ENCODE peak calls at places on chromosomes 12 and 14, in four cellular contexts. One of them, this sample, is unnamed.
A peak's percentile ranks its signal among the peaks of the same experiment; 100 is the strongest.

GRCh38 chr12:60977966-60978365 is 1282.2 kb upstream of the USP15 start:
- DNase-seq in progenitor cell of endocrine pancreas: no peak
- DNase-seq in right lobe of liver: no peak
- DNase-seq in bronchial epithelial cell: peak; percentile 5
- DNase-seq in this sample: no peak

GRCh38 chr12:40033260-40033649 is 72.6 kb downstream of the SLC2A13 start:
- DNase-seq in progenitor cell of endocrine pancreas: no peak
- DNase-seq in right lobe of liver: no peak
- DNase-seq in bronchial epithelial cell: no peak
- DNase-seq in this sample: no peak

GRCh38 chr14:101604935-101605767 is 43.9 kb downstream of the DIO3 start:
- DNase-seq in progenitor cell of endocrine pancreas: peak; percentile 1
- DNase-seq in right lobe of liver: peak; percentile 33
- DNase-seq in bronchial epithelial cell: no peak
- DNase-seq in this sample: no peak

GRCh38 chr14:52078093-52078492 is 9.2 kb upstream of the NID2 start:
- DNase-seq in progenitor cell of endocrine pancreas: no peak
- DNase-seq in right lobe of liver: no peak
- DNase-seq in bronchial epithelial cell: peak; percentile 46
- DNase-seq in this sample: no peak

GRCh38 chr12:112928978-112929377 is 9.3 kb upstream of the OAS3 start:
- DNase-seq in progenitor cell of endocrine pancreas: no peak
- DNase-seq in right lobe of liver: no peak
- DNase-seq in bronchial epithelial cell: no peak
- DNase-seq in this sample: no peak

GRCh38 chr12:34219046-34219770 is 196.9 kb downstream of the ALG10 start:
- DNase-seq in progenitor cell of endocrine pancreas: no peak
- DNase-seq in right lobe of liver: no peak
- DNase-seq in bronchial epithelial cell: no peak
- DNase-seq in this sample: no peak

GRCh38 chr14:105392161-105393090 is 5.9 kb upstream of the TEX22 start:
- DNase-seq in progenitor cell of endocrine pancreas: no peak
- DNase-seq in right lobe of liver: no peak
- DNase-seq in bronchial epithelial cell: no peak
- DNase-seq in this sample: no peak

GRCh38 chr14:93943052-93943451 is 15.9 kb downstream of the FAM181A start:
- DNase-seq in progenitor cell of endocrine pancreas: no peak
- DNase-seq in right lobe of liver: no peak
- DNase-seq in bronchial epithelial cell: no peak
- DNase-seq in this sample: no peak

GRCh38 chr14:91035855-91036254 is 24.6 kb downstream of the RPS6KA5 start:
- DNase-seq in progenitor cell of endocrine pancreas: no peak
- DNase-seq in right lobe of liver: no peak
- DNase-seq in bronchial epithelial cell: no peak
- DNase-seq in this sample: no peak

GRCh38 chr12:132185698-132186097 is 41.4 kb downstream of the NOC4L start:
- DNase-seq in progenitor cell of endocrine pancreas: no peak
- DNase-seq in right lobe of liver: no peak
- DNase-seq in bronchial epithelial cell: no peak
- DNase-seq in this sample: no peak

GRCh38 chr12:116456307-116456641 is 102.9 kb upstream of the MAP1LC3B2 start:
- DNase-seq in progenitor cell of endocrine pancreas: no peak
- DNase-seq in right lobe of liver: no peak
- DNase-seq in bronchial epithelial cell: no peak
- DNase-seq in this sample: no peak

GRCh38 chr12:22656376-22656775 is 31.4 kb downstream of the ETNK1 start:
- DNase-seq in progenitor cell of endocrine pancreas: no peak
- DNase-seq in right lobe of liver: no peak
- DNase-seq in bronchial epithelial cell: no peak
- DNase-seq in this sample: no peak

GRCh38 chr12:124379938-124380754 is 85.3 kb downstream of the RFLNA start:
- DNase-seq in progenitor cell of endocrine pancreas: no peak
- DNase-seq in right lobe of liver: no peak
- DNase-seq in bronchial epithelial cell: peak; percentile 74
- DNase-seq in this sample: no peak

GRCh38 chr14:100297320-100298300 is 8.6 kb downstream of the SLC25A29 start:
- DNase-seq in progenitor cell of endocrine pancreas: no peak
- DNase-seq in right lobe of liver: no peak
- DNase-seq in bronchial epithelial cell: no peak
- DNase-seq in this sample: peak; percentile 91

GRCh38 chr14:78178971-78179370 is 8.8 kb downstream of the NRXN3 start:
- DNase-seq in progenitor cell of endocrine pancreas: no peak
- DNase-seq in right lobe of liver: no peak
- DNase-seq in bronchial epithelial cell: no peak
- DNase-seq in this sample: no peak

GRCh38 chr12:109222062-109222461 is 87.0 kb downstream of the FOXN4 start:
- DNase-seq in progenitor cell of endocrine pancreas: no peak
- DNase-seq in right lobe of liver: no peak
- DNase-seq in bronchial epithelial cell: no peak
- DNase-seq in this sample: no peak

GRCh38 chr12:115440438-115440837 is 756.5 kb upstream of the TBX3 start:
- DNase-seq in progenitor cell of endocrine pancreas: no peak
- DNase-seq in right lobe of liver: no peak
- DNase-seq in bronchial epithelial cell: no peak
- DNase-seq in this sample: no peak

GRCh38 chr12:5996459-5996858 is 51.4 kb upstream of the ANO2 start:
- DNase-seq in progenitor cell of endocrine pancreas: no peak
- DNase-seq in right lobe of liver: no peak
- DNase-seq in bronchial epithelial cell: peak; percentile 48
- DNase-seq in this sample: no peak

GRCh38 chr12:25725874-25726273 is 172.8 kb upstream of the LMNTD1 start:
- DNase-seq in progenitor cell of endocrine pancreas: no peak
- DNase-seq in right lobe of liver: no peak
- DNase-seq in bronchial epithelial cell: no peak
- DNase-seq in this sample: no peak

GRCh38 chr14:101854366-101854765 is 92.9 kb downstream of the PPP2R5C start:
- DNase-seq in progenitor cell of endocrine pancreas: no peak
- DNase-seq in right lobe of liver: no peak
- DNase-seq in bronchial epithelial cell: peak; percentile 34
- DNase-seq in this sample: no peak

GRCh38 chr12:52559979-52560378 is 7.0 kb upstream of the KRT71 start:
- DNase-seq in progenitor cell of endocrine pancreas: no peak
- DNase-seq in right lobe of liver: no peak
- DNase-seq in bronchial epithelial cell: no peak
- DNase-seq in this sample: no peak

GRCh38 chr14:99516156-99517045 is 35.2 kb downstream of the CCNK start:
- DNase-seq in progenitor cell of endocrine pancreas: no peak
- DNase-seq in right lobe of liver: peak; percentile 42
- DNase-seq in bronchial epithelial cell: no peak
- DNase-seq in this sample: no peak

GRCh38 chr12:96073346-96074336 is 38.3 kb upstream of the LTA4H start:
- DNase-seq in progenitor cell of endocrine pancreas: no peak
- DNase-seq in right lobe of liver: no peak
- DNase-seq in bronchial epithelial cell: peak; percentile 80
- DNase-seq in this sample: no peak

GRCh38 chr12:96069511-96070231 is 34.3 kb upstream of the LTA4H start:
- DNase-seq in progenitor cell of endocrine pancreas: no peak
- DNase-seq in right lobe of liver: no peak
- DNase-seq in bronchial epithelial cell: no peak
- DNase-seq in this sample: no peak

GRCh38 chr12:96068636-96069035 is 33.2 kb upstream of the LTA4H start:
- DNase-seq in progenitor cell of endocrine pancreas: no peak
- DNase-seq in right lobe of liver: no peak
- DNase-seq in bronchial epithelial cell: no peak
- DNase-seq in this sample: no peak

GRCh38 chr12:96068111-96068510 is 32.7 kb upstream of the LTA4H start:
- DNase-seq in progenitor cell of endocrine pancreas: no peak
- DNase-seq in right lobe of liver: no peak
- DNase-seq in bronchial epithelial cell: no peak
- DNase-seq in this sample: no peak

DNA sequence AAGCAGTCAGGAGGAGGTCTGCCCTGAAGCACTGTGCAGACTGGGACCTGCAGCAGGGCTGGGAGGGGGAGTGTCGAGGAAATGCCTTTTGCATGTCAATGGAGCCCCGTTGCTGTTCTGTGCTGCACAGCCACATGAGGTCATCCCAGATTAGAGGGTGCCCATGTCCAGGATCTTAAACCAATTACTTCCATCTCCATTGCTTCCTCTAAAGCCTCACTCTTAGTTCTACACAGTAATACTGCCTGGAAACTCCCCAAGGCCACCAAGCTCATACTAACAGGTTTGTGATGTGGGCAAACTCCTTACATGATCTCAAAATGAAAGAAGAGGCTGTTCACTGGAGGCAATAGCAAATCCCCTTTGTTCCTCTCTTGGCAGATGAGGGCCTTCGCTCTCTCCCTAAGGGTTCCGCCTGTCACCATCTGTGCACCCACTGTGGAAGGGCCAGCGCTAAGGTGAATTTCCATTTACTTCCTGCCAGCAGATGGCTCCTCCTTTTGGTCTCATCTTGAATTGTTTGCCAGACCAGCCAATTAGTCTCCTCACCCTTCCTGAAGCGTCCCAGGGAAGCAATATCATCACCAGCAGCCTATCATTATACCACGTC is 35.4 kb upstream of the LTA4H start:
- DNase-seq in progenitor cell of endocrine pancreas: no peak
- DNase-seq in right lobe of liver: no peak
- DNase-seq in bronchial epithelial cell: peak; percentile 63
- DNase-seq in this sample: peak; percentile 42
- TF ChIP-seq CTCF in progenitor cell of endocrine pancreas: no peak
- TF ChIP-seq CTCF in right lobe of liver: peak; percentile 12
- TF ChIP-seq CTCF in bronchial epithelial cell: no peak
- TF ChIP-seq CTCF in this sample: peak; percentile 33

GRCh38 chr12:44873898-44874297 is 2.2 kb downstream of the NELL2 start:
- DNase-seq in progenitor cell of endocrine pancreas: no peak
- DNase-seq in right lobe of liver: no peak
- DNase-seq in bronchial epithelial cell: no peak
- DNase-seq in this sample: peak; percentile 9
- TF ChIP-seq CTCF in progenitor cell of endocrine pancreas: peak; percentile 41
- TF ChIP-seq CTCF in right lobe of liver: no peak
- TF ChIP-seq CTCF in bronchial epithelial cell: no peak
- TF ChIP-seq CTCF in this sample: peak; percentile 21

GRCh38 chr12:56118688-56119045 is 601 bp downstream of the ZC3H10 start:
- DNase-seq in progenitor cell of endocrine pancreas: no peak
- DNase-seq in right lobe of liver: no peak
- DNase-seq in bronchial epithelial cell: no peak
- DNase-seq in this sample: no peak

GRCh38 chr12:56116267-56117081 is at the start of gene RPL41:
- DNase-seq in progenitor cell of endocrine pancreas: peak; percentile 87
- DNase-seq in right lobe of liver: peak; percentile 95
- DNase-seq in bronchial epithelial cell: peak; percentile 83
- DNase-seq in this sample: peak; percentile 83

GRCh38 chr12:56120158-56120846 is 2.2 kb downstream of the ZC3H10 start:
- DNase-seq in progenitor cell of endocrine pancreas: no peak
- DNase-seq in right lobe of liver: no peak
- DNase-seq in bronchial epithelial cell: peak; percentile 75
- DNase-seq in this sample: no peak

GRCh38 chr12:56119361-56119796 is 1.3 kb downstream of the ZC3H10 start:
- DNase-seq in progenitor cell of endocrine pancreas: peak; percentile 39
- DNase-seq in right lobe of liver: peak; percentile 89
- DNase-seq in bronchial epithelial cell: peak; percentile 80
- DNase-seq in this sample: peak; percentile 75

DNA sequence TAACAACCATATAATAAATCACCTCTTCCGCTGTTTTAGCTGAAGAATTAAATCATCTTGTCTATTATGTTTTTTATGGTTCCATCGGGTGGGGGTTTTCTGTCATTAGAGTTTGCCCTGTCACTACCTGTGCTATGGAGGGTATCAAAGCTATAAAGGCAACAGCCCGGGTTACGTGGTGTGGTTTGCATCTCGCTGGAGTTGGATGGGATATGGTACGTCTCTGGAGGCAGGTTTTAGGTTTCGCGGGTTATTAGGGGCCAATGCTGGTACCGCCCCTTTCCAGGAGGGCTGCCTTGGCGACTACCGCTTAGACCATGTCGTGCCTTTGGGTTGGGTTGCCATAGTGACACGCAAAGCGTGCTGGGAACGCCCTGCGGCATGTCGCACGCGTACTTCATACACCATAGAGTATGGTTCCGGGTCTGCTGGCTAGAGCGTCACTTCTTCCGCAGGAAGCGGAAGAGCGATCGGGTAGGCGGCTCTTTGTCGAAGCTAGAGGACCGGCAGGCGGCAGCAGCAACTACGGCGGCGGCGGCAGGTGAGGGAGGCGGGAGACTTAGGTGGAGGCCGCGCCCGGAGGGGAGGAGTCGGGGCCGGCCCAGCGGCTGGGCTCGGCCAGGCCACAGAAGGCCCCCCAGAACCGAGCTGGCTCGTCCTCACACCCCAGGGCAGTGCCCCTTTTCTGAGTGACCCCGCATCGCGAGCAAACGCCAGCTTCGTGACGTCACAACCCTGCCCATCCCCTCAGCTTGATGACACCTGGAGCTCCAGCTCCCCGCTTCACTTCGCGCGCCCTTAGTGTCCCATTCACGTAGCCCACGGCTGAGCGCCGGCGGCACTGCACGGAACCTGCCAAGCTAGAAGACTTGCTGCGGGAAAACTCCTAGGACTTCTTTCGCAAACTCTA is at the start of gene ZC3H10:
- DNase-seq in progenitor cell of endocrine pancreas: peak; percentile 92
- DNase-seq in right lobe of liver: peak; percentile 99
- DNase-seq in bronchial epithelial cell: peak; percentile 99
- DNase-seq in this sample: peak; percentile 96
- TF ChIP-seq CTCF in progenitor cell of endocrine pancreas: peak; percentile 54
- TF ChIP-seq CTCF in right lobe of liver: peak; percentile 61
- TF ChIP-seq CTCF in bronchial epithelial cell: peak; percentile 69
- TF ChIP-seq CTCF in this sample: peak; percentile 55

GRCh38 chr12:104652910-104653309 is 196.2 kb downstream of the CHST11 start:
- DNase-seq in progenitor cell of endocrine pancreas: no peak
- DNase-seq in right lobe of liver: no peak
- DNase-seq in bronchial epithelial cell: no peak
- DNase-seq in this sample: no peak

GRCh38 chr12:104656383-104656782 is 199.6 kb downstream of the CHST11 start:
- DNase-seq in progenitor cell of endocrine pancreas: no peak
- DNase-seq in right lobe of liver: no peak
- DNase-seq in bronchial epithelial cell: no peak
- DNase-seq in this sample: no peak

GRCh38 chr12:104651812-104652211 is 195.1 kb downstream of the CHST11 start:
- DNase-seq in progenitor cell of endocrine pancreas: no peak
- DNase-seq in right lobe of liver: no peak
- DNase-seq in bronchial epithelial cell: no peak
- DNase-seq in this sample: no peak

GRCh38 chr12:104655059-104655609 is 198.4 kb downstream of the CHST11 start:
- DNase-seq in progenitor cell of endocrine pancreas: no peak
- DNase-seq in right lobe of liver: no peak
- DNase-seq in bronchial epithelial cell: no peak
- DNase-seq in this sample: no peak

DNA sequence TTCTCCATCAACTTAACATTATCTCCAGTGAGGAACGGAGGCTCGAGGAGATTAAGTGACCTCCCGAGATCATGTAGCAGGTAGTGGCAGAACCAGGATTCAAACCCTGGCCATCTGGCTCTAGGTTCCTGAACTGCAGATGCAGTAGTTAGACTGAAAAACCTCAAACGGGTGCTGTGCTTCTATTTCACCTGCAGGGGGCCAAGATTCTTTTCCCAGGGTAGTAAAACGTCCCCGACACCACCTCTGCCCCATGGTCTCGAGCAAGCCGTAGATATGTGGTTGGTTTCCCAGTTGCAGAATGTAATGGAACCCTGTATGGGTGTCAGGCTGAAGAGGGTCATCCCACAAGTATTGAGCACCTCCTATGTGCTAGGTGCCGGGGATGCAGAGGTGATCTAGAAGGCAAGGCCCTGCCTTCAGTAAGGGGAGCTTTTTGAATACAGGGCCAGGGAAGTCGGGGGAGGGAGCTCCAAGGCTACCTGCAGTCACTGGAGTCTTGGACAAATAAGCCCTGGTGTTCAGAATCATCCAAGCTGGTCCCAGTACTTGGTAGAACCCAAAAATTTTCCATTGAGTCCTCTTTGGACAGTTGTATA is 197.1 kb downstream of the CHST11 start:
- DNase-seq in progenitor cell of endocrine pancreas: no peak
- DNase-seq in right lobe of liver: no peak
- DNase-seq in bronchial epithelial cell: no peak
- DNase-seq in this sample: peak; percentile 25
- TF ChIP-seq CTCF in progenitor cell of endocrine pancreas: peak; percentile 37
- TF ChIP-seq CTCF in right lobe of liver: peak; percentile 30
- TF ChIP-seq CTCF in bronchial epithelial cell: peak; percentile 26
- TF ChIP-seq CTCF in this sample: peak; percentile 44

This sample was measured in GM13977.